ENCODE peak calls at places on chromosomes 7 and 10, in five cellular contexts. One of them, this sample, is unnamed.

GRCh38 chr7:87715511-87715910 is 87.3 kb downstream of the RUNDC3B start:
- DNase-seq in foreskin fibroblast: no peak
- DNase-seq in body of pancreas: no peak
- DNase-seq in hepatocyte: no peak
- DNase-seq in choroid plexus epithelial cell: no peak
- DNase-seq in this sample: no peak

GRCh38 chr7:140326116-140326928 is 72.0 kb downstream of the SLC37A3 start:
- DNase-seq in foreskin fibroblast: peak
- DNase-seq in body of pancreas: peak
- DNase-seq in hepatocyte: peak
- DNase-seq in choroid plexus epithelial cell: peak
- DNase-seq in this sample: peak

GRCh38 chr7:25545125-25546008 is 317.1 kb upstream of the NPVF start:
- DNase-seq in foreskin fibroblast: no peak
- DNase-seq in body of pancreas: no peak
- DNase-seq in hepatocyte: no peak
- DNase-seq in choroid plexus epithelial cell: no peak
- DNase-seq in this sample: no peak

GRCh38 chr10:7333995-7334964 is 76.6 kb downstream of the SFMBT2 start:
- DNase-seq in foreskin fibroblast: no peak
- DNase-seq in body of pancreas: peak
- DNase-seq in hepatocyte: no peak
- DNase-seq in choroid plexus epithelial cell: peak
- DNase-seq in this sample: no peak

GRCh38 chr7:135744938-135745701 is 3.5 kb downstream of the FAM180A start:
- DNase-seq in foreskin fibroblast: peak
- DNase-seq in body of pancreas: no peak
- DNase-seq in hepatocyte: no peak
- DNase-seq in choroid plexus epithelial cell: peak
- DNase-seq in this sample: no peak

GRCh38 chr10:71522438-71523144 is 125.9 kb downstream of the CDH23 start:
- DNase-seq in foreskin fibroblast: no peak
- DNase-seq in body of pancreas: no peak
- DNase-seq in hepatocyte: no peak
- DNase-seq in choroid plexus epithelial cell: no peak
- DNase-seq in this sample: no peak

GRCh38 chr10:120917521-120918250 is 66.5 kb downstream of the WDR11 start:
- DNase-seq in foreskin fibroblast: peak
- DNase-seq in body of pancreas: peak
- DNase-seq in hepatocyte: no peak
- DNase-seq in choroid plexus epithelial cell: peak
- DNase-seq in this sample: peak

GRCh38 chr7:149772821-149773425 is 465 bp downstream of the ZNF467 start:
- DNase-seq in foreskin fibroblast: peak
- DNase-seq in body of pancreas: peak
- DNase-seq in hepatocyte: peak
- DNase-seq in choroid plexus epithelial cell: no peak
- DNase-seq in this sample: peak

GRCh38 chr10:14540062-14540461 is 209.3 kb upstream of the FRMD4A start:
- DNase-seq in foreskin fibroblast: no peak
- DNase-seq in body of pancreas: no peak
- DNase-seq in hepatocyte: no peak
- DNase-seq in choroid plexus epithelial cell: no peak
- DNase-seq in this sample: no peak

GRCh38 chr7:139535252-139535651 is 11.8 kb downstream of the CLEC2L start:
- DNase-seq in foreskin fibroblast: no peak
- DNase-seq in body of pancreas: no peak
- DNase-seq in hepatocyte: no peak
- DNase-seq in choroid plexus epithelial cell: no peak
- DNase-seq in this sample: no peak

GRCh38 chr10:88783734-88784133 is 18.8 kb upstream of the LIPM start:
- DNase-seq in foreskin fibroblast: peak
- DNase-seq in body of pancreas: no peak
- DNase-seq in hepatocyte: no peak
- DNase-seq in choroid plexus epithelial cell: peak
- DNase-seq in this sample: no peak

GRCh38 chr7:41247128-41247865 is 455.6 kb downstream of the INHBA start:
- DNase-seq in foreskin fibroblast: peak
- DNase-seq in body of pancreas: no peak
- DNase-seq in hepatocyte: no peak
- DNase-seq in choroid plexus epithelial cell: peak
- DNase-seq in this sample: no peak

GRCh38 chr10:112471878-112472487 is 25.0 kb downstream of the VTI1A start:
- DNase-seq in foreskin fibroblast: peak
- DNase-seq in body of pancreas: no peak
- DNase-seq in hepatocyte: peak
- DNase-seq in choroid plexus epithelial cell: peak
- DNase-seq in this sample: peak

GRCh38 chr10:62380002-62380401 is 5.8 kb downstream of the ZNF365 start:
- DNase-seq in foreskin fibroblast: peak
- DNase-seq in body of pancreas: no peak
- DNase-seq in hepatocyte: peak
- DNase-seq in choroid plexus epithelial cell: peak
- DNase-seq in this sample: peak

GRCh38 chr10:3655528-3655927 is 129.5 kb downstream of the KLF6 start:
- DNase-seq in foreskin fibroblast: no peak
- DNase-seq in body of pancreas: no peak
- DNase-seq in hepatocyte: no peak
- DNase-seq in choroid plexus epithelial cell: no peak
- DNase-seq in this sample: no peak

GRCh38 chr7:120456699-120457098 is 183.7 kb downstream of the KCND2 start:
- DNase-seq in foreskin fibroblast: no peak
- DNase-seq in body of pancreas: no peak
- DNase-seq in hepatocyte: no peak
- DNase-seq in choroid plexus epithelial cell: no peak
- DNase-seq in this sample: no peak

GRCh38 chr7:100545636-100546128 is 6.7 kb downstream of the AGFG2 start:
- DNase-seq in foreskin fibroblast: peak
- DNase-seq in body of pancreas: peak
- DNase-seq in hepatocyte: peak
- DNase-seq in choroid plexus epithelial cell: peak
- DNase-seq in this sample: no peak

GRCh38 chr7:1872191-1873069 is 202.4 kb downstream of the ELFN1 start:
- DNase-seq in foreskin fibroblast: no peak
- DNase-seq in body of pancreas: no peak
- DNase-seq in hepatocyte: no peak
- DNase-seq in choroid plexus epithelial cell: no peak
- DNase-seq in this sample: peak

GRCh38 chr10:11698691-11699545 is 43.3 kb upstream of the ECHDC3 start:
- DNase-seq in foreskin fibroblast: no peak
- DNase-seq in body of pancreas: no peak
- DNase-seq in hepatocyte: no peak
- DNase-seq in choroid plexus epithelial cell: no peak
- DNase-seq in this sample: no peak

GRCh38 chr10:73655257-73655989 is 406 bp downstream of the SYNPO2L start:
- DNase-seq in foreskin fibroblast: no peak
- DNase-seq in body of pancreas: no peak
- DNase-seq in hepatocyte: no peak
- DNase-seq in choroid plexus epithelial cell: no peak
- DNase-seq in this sample: no peak

GRCh38 chr7:16753932-16754571 is 497 bp downstream of the TSPAN13 start:
- DNase-seq in foreskin fibroblast: peak
- DNase-seq in body of pancreas: peak
- DNase-seq in hepatocyte: peak
- DNase-seq in choroid plexus epithelial cell: no peak
- DNase-seq in this sample: peak

GRCh38 chr7:117479480-117480224 is at the start of gene CFTR:
- DNase-seq in foreskin fibroblast: no peak
- DNase-seq in body of pancreas: peak
- DNase-seq in hepatocyte: peak
- DNase-seq in choroid plexus epithelial cell: no peak
- DNase-seq in this sample: no peak

GRCh38 chr7:12403287-12404181 is at the start of gene VWDE:
- DNase-seq in foreskin fibroblast: peak
- DNase-seq in body of pancreas: peak
- DNase-seq in hepatocyte: peak
- DNase-seq in choroid plexus epithelial cell: peak
- DNase-seq in this sample: peak

GRCh38 chr10:113025487-113025886 is 75.4 kb downstream of the TCF7L2 start:
- DNase-seq in foreskin fibroblast: no peak
- DNase-seq in body of pancreas: no peak
- DNase-seq in hepatocyte: no peak
- DNase-seq in choroid plexus epithelial cell: no peak
- DNase-seq in this sample: no peak

GRCh38 chr7:131840291-131840690 is 283.9 kb upstream of the PODXL start:
- DNase-seq in foreskin fibroblast: no peak
- DNase-seq in body of pancreas: no peak
- DNase-seq in hepatocyte: no peak
- DNase-seq in choroid plexus epithelial cell: no peak
- DNase-seq in this sample: no peak

GRCh38 chr7:26944486-26944885 is 80.1 kb upstream of the SKAP2 start:
- DNase-seq in foreskin fibroblast: no peak
- DNase-seq in body of pancreas: no peak
- DNase-seq in hepatocyte: no peak
- DNase-seq in choroid plexus epithelial cell: no peak
- DNase-seq in this sample: peak

GRCh38 chr10:5927306-5927705 is 37.3 kb downstream of the FBH1 start:
- DNase-seq in foreskin fibroblast: peak
- DNase-seq in body of pancreas: no peak
- DNase-seq in hepatocyte: no peak
- DNase-seq in choroid plexus epithelial cell: no peak
- DNase-seq in this sample: no peak

GRCh38 chr7:50317221-50317678 is 12.7 kb downstream of the IKZF1 start:
- DNase-seq in foreskin fibroblast: no peak
- DNase-seq in body of pancreas: no peak
- DNase-seq in hepatocyte: no peak
- DNase-seq in choroid plexus epithelial cell: no peak
- DNase-seq in this sample: no peak

GRCh38 chr10:29920408-29921070 is 138.8 kb downstream of the JCAD start:
- DNase-seq in foreskin fibroblast: peak
- DNase-seq in body of pancreas: no peak
- DNase-seq in hepatocyte: no peak
- DNase-seq in choroid plexus epithelial cell: no peak
- DNase-seq in this sample: no peak